ENCODE peak calls at places on chromosome 19, in nine cellular contexts. G, D, C, K, A, H, V, Q and L are unnamed samples.

GRCh38 chr19:33064778-33065550 is at the start of gene RHPN2:
- DNase-seq in Q (peak; percentile 81), V (peak; percentile 72), H (peak; percentile 81), D (peak; percentile 93), A (peak; percentile 63), C (peak; percentile 87), G (no peak), K (peak; percentile 69), L (peak; percentile 44)

GRCh38 chr19:4794971-4795370 is 3.4 kb downstream of the FEM1A start:
- DNase-seq in A (no peak), K (no peak), D (no peak), Q (no peak), C (no peak), G (no peak), V (peak; percentile 78), H (no peak), L (no peak)

GRCh38 chr19:21595185-21595584 is 89.8 kb downstream of the ZNF429 start:
- DNase-seq in C (no peak), A (no peak), K (no peak), Q (no peak), V (no peak), H (no peak), D (no peak), G (no peak), L (no peak)

GRCh38 chr19:58555920-58556632 is 1.2 kb upstream of the CHMP2A start:
- DNase-seq in V (no peak), Q (no peak), G (peak; percentile 63), A (no peak), K (no peak), C (no peak), H (no peak), D (peak; percentile 16), L (no peak)

GRCh38 chr19:22030680-22031079 is 19.9 kb upstream of the ZNF208 start:
- DNase-seq in C (no peak), D (no peak), A (no peak), K (no peak), Q (no peak), V (no peak), G (no peak), H (no peak), L (no peak)

GRCh38 chr19:2734589-2735288 is 5.1 kb downstream of the SLC39A3 start:
- DNase-seq in A (no peak), C (no peak), Q (no peak), D (no peak), K (no peak), V (no peak), G (no peak), H (no peak), L (no peak)

GRCh38 chr19:34835952-34836351 is 62.9 kb upstream of the ZNF599 start:
- DNase-seq in K (no peak), C (no peak), H (no peak), G (no peak), D (no peak), Q (no peak), V (no peak), A (no peak), L (no peak)

GRCh38 chr19:9485140-9485539 is 13.3 kb downstream of the ZNF560 start:
- DNase-seq in A (no peak), D (no peak), G (no peak), V (no peak), C (no peak), Q (no peak), H (no peak), K (no peak), L (no peak)

GRCh38 chr19:35767288-35768081 is 7.9 kb upstream of the ARHGAP33 start:
- DNase-seq in G (no peak), Q (peak; percentile 96), A (no peak), C (no peak), K (no peak), H (no peak), V (no peak), D (peak; percentile 46), L (no peak)

GRCh38 chr19:35318679-35319448 is 10.1 kb upstream of the CD22 start:
- DNase-seq in V (peak; percentile 6), A (peak; percentile 30), K (no peak), Q (peak; percentile 25), H (no peak), G (peak; percentile 77), D (no peak), C (peak; percentile 16), L (peak; percentile 87)

GRCh38 chr19:5237190-5237780 is 103.3 kb downstream of the PTPRS start:
- DNase-seq in K (no peak), V (no peak), H (no peak), D (no peak), C (no peak), G (no peak), A (no peak), Q (no peak), L (no peak)

GRCh38 chr19:7522923-7523667 is 671 bp downstream of the MCOLN1 start:
- DNase-seq in G (no peak), K (no peak), Q (no peak), D (peak; percentile 46), A (no peak), V (no peak), H (no peak), C (no peak), L (peak; percentile 39)

GRCh38 chr19:7521551-7522071 is 813 bp upstream of the MCOLN1 start:
- DNase-seq in G (no peak), A (no peak), D (no peak), H (no peak), C (no peak), K (no peak), V (no peak), Q (no peak), L (no peak)

GRCh38 chr19:7519411-7520130 is 2.9 kb upstream of the MCOLN1 start:
- DNase-seq in V (no peak), D (no peak), A (no peak), H (no peak), Q (no peak), G (no peak), C (no peak), K (no peak), L (no peak)

GRCh38 chr19:7522072-7522922 is at the start of gene MCOLN1:
- DNase-seq in K (peak; percentile 96), G (peak; percentile 99), H (peak; percentile 100), C (peak; percentile 100), V (peak; percentile 99), Q (peak; percentile 98), D (peak; percentile 100), A (peak; percentile 99), L (peak; percentile 98)

GRCh38 chr19:7520131-7521051 is 2.0 kb upstream of the MCOLN1 start:
- DNase-seq in K (no peak), A (no peak), G (no peak), Q (no peak), H (no peak), V (no peak), C (no peak), D (no peak), L (no peak)
- H3K27ac ChIP-seq in K (no peak overlapping the region), A (no peak overlapping the region), G (peak overlapping the region; percentile 57), Q (no peak overlapping the region), H (no peak overlapping the region), V (no peak overlapping the region), C (no peak overlapping the region), D (no peak overlapping the region), L (peak overlapping the region; percentile 30)

GRCh38 chr19:48283908-48284307 is 14.0 kb downstream of the ZNF114 start:
- DNase-seq in V (no peak), K (no peak), A (no peak), G (no peak), H (no peak), D (peak; percentile 30), Q (no peak), C (no peak), L (no peak)
- H3K27ac ChIP-seq in V (no peak overlapping the region), K (no peak overlapping the region), A (no peak overlapping the region), G (no peak overlapping the region), H (no peak overlapping the region), D (no peak overlapping the region), Q (no peak overlapping the region), C (no peak overlapping the region), L (no peak overlapping the region)

DNA sequence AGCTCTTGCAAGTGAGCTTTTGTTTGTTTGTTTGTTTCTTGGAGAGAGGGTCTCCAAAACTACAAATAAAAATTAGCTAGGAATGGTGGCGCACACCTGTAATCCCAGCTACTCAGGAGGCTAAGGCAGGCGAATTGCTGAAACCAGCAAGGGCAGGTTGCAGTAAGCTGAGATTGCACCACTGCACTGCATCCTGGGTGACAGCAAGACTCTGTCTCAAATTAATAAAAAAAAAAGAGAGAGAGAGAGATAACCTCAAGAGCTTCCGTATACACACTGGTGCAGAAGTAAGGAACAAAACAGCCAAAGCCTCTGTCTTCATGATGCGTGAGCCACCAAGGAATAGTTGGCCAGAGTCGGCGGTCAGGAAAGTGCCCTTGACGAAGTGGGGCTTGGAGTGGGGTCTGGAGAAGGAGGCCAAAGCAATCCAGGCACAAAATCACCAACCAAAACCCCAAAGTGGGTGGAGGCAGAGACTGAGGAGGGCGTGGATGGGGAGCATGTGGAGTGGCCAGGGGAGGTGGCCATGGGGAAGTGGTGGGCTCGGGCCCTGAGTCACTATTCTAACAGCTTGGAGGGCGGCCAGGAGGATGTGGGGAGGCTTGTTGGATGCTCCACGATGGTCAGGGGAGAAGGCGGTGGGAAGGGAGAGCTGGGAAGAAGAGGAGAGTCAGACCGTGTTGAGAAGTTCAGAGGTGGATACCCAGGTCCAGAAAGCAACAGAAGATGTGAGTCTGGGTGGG is 21.2 kb upstream of the TOMM40 start:
- DNase-seq in A (no peak), C (peak; percentile 62), K (no peak), H (no peak), Q (no peak), D (no peak), G (peak; percentile 77), V (no peak), L (no peak)
- H3K27ac ChIP-seq in A (peak overlapping the region; percentile 18), C (peak overlapping the region; percentile 41), K (no peak overlapping the region), H (peak overlapping the region; percentile 2), Q (no peak overlapping the region), D (peak overlapping the region; percentile 45), G (no peak overlapping the region), V (no peak overlapping the region), L (no peak overlapping the region)

DNA sequence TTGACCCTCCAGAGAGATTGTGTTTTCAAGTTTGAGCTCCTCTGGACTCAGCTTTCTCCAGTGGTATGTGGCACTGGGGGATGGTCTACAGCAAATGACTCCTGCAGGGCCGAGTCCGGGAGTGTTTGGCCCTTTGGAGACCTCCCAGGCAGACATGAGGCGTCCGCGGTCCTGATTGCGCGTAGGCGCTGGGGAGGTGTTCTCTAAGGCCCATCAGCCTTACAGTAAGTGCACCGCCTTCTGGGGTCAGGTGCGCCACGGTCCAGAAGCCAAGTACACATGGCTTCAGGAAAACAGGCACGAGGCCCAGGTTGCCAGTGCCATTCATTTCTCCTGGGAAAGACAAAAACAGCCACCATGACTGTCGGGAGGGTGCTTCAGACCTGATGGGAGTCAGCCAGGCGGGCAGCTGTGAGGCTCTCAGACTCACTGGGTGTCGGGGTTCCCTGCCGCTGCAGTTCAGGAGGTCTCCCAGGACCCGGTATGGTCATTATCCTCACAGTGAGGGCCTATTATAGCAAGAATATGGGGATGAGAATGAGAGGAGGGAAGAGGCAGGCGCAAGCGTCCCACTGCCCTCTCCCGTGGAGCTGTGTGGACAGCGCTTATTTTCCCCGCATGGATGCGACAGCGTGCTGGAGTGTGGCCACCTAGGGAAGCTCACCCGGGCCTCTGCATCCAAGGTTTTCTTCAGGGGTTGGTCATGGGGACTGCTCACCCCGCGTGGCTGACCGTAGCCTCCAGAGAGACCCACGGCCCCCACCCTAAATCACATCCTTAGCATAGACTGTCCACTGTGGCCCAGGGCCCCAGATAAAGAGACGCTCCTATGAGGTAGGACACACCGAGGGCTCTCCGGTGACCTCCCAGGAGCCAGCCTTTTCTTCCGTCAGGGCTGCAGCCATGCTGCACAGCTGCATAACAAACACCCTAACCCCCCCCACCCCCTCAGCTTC is 21.8 kb downstream of the CCDC8 start:
- DNase-seq in V (no peak), G (peak; percentile 61), Q (no peak), D (no peak), K (no peak), A (no peak), H (no peak), C (no peak), L (no peak)
- H3K27ac ChIP-seq in V (no peak overlapping the region), G (peak overlapping the region; percentile 70), Q (no peak overlapping the region), D (peak overlapping the region; percentile 85), K (no peak overlapping the region), A (peak overlapping the region; percentile 56), H (peak overlapping the region; percentile 35), C (no peak overlapping the region), L (no peak overlapping the region)